ENCODE peak calls at places on chromosomes 4 and X, in nine cellular contexts. F, B, X, R, H, N, T, E and L are unnamed samples.

GRCh38 chr4:88457307-88458090 is 580 bp downstream of the HERC5 start:
- DNase-seq in X (peak), T (peak), R (peak), H (no peak), B (no peak), E (peak), F (peak), N (peak), L (peak)

GRCh38 chr4:189129044-189129443 is 811.6 kb upstream of the FRG1 start:
- DNase-seq in H (no peak), E (no peak), N (no peak), X (no peak), T (no peak), R (no peak), B (no peak), F (no peak), L (no peak)

GRCh38 chr4:184860018-184860530 is 34.3 kb upstream of the ACSL1 start:
- DNase-seq in R (no peak), H (no peak), B (no peak), F (no peak), X (no peak), T (no peak), N (no peak), E (no peak), L (no peak)

GRCh38 chr4:146709956-146710355 is 71.3 kb downstream of the POU4F2 start:
- DNase-seq in F (no peak), E (no peak), B (no peak), N (no peak), T (no peak), X (no peak), R (no peak), H (no peak), L (no peak)

GRCh38 chrX:113400193-113400704 is 559.6 kb upstream of the AMOT start:
- DNase-seq in N (no peak), E (no peak), X (no peak), R (no peak), T (no peak), F (peak), B (no peak), H (no peak), L (no peak)

GRCh38 chr4:110049951-110050925 is 137.6 kb downstream of the EGF start:
- DNase-seq in F (peak), N (peak), T (peak), R (no peak), H (no peak), E (peak), B (peak), X (no peak), L (no peak)

GRCh38 chr4:134533068-134533467 is 331.5 kb upstream of the PABPC4L start:
- DNase-seq in N (no peak), F (no peak), E (no peak), X (no peak), R (no peak), T (no peak), B (no peak), H (no peak), L (no peak)

GRCh38 chrX:110015027-110015426 is 12.1 kb downstream of the TMEM164 start:
- DNase-seq in E (no peak), B (no peak), R (no peak), X (no peak), T (no peak), F (no peak), N (no peak), H (no peak), L (no peak)

GRCh38 chr4:7052923-7053715 is 9.9 kb downstream of the TADA2B start:
- DNase-seq in F (no peak), B (no peak), H (peak), R (peak), T (no peak), E (no peak), X (no peak), N (no peak), L (peak)

GRCh38 chr4:8008391-8008790 is 68.7 kb upstream of the AFAP1 start:
- DNase-seq in B (no peak), N (no peak), H (no peak), X (no peak), F (no peak), R (no peak), T (no peak), E (no peak), L (no peak)

GRCh38 chrX:5568934-5569333 is 659.7 kb downstream of the NLGN4X start:
- DNase-seq in X (no peak), T (no peak), N (no peak), F (no peak), E (no peak), R (no peak), H (no peak), B (no peak), L (no peak)

GRCh38 chr4:156581693-156582092 is 389.9 kb downstream of the PDGFC start:
- DNase-seq in H (no peak), F (no peak), X (no peak), B (no peak), N (no peak), R (no peak), T (no peak), E (no peak), L (no peak)

GRCh38 chrX:133660356-133660755 is 245.1 kb upstream of the GPC4 start:
- DNase-seq in H (no peak), B (peak), R (no peak), X (no peak), F (no peak), N (no peak), E (no peak), T (no peak), L (no peak)

GRCh38 chr4:176475091-176475490 is 155.3 kb downstream of the SPCS3 start:
- DNase-seq in T (no peak), B (no peak), X (no peak), N (no peak), R (no peak), E (no peak), F (no peak), H (no peak), L (no peak)

GRCh38 chr4:6275898-6276563 is 6.4 kb downstream of the WFS1 start:
- DNase-seq in R (no peak), B (no peak), H (no peak), E (no peak), F (no peak), N (no peak), X (no peak), T (no peak), L (no peak)

GRCh38 chr4:127505203-127505602 is 127.6 kb upstream of the INTU start:
- DNase-seq in X (no peak), R (no peak), H (no peak), N (no peak), T (peak), F (no peak), E (no peak), B (peak), L (no peak)

GRCh38 chrX:123878177-123878576 is 18.3 kb downstream of the XIAP start:
- DNase-seq in T (no peak), X (no peak), R (no peak), N (no peak), E (no peak), B (peak), F (no peak), H (no peak), L (no peak)

GRCh38 chr4:8046925-8047541 is 107.4 kb upstream of the AFAP1 start:
- DNase-seq in T (no peak), N (no peak), R (no peak), F (no peak), H (no peak), B (no peak), X (no peak), E (no peak), L (no peak)

GRCh38 chr4:147118523-147118922 is 172.9 kb upstream of the TTC29 start:
- DNase-seq in B (peak), E (peak), R (no peak), N (peak), H (no peak), F (no peak), T (no peak), X (no peak), L (no peak)

GRCh38 chr4:37599092-37599800 is 86.9 kb downstream of the RELL1 start:
- DNase-seq in H (no peak), N (no peak), E (no peak), X (no peak), B (no peak), T (no peak), R (no peak), F (no peak), L (no peak)

GRCh38 chr4:134364928-134365327 is 163.3 kb upstream of the PABPC4L start:
- DNase-seq in T (no peak), N (no peak), X (no peak), B (no peak), E (no peak), F (no peak), R (no peak), H (no peak), L (no peak)

GRCh38 chrX:154730271-154730883 is 20.5 kb downstream of the GAB3 start:
- DNase-seq in B (peak), R (peak), E (peak), H (no peak), T (no peak), X (peak), F (no peak), N (no peak), L (peak)

GRCh38 chr4:138492178-138492577 is 250.0 kb upstream of the SLC7A11 start:
- DNase-seq in T (no peak), B (no peak), N (no peak), R (no peak), F (no peak), X (no peak), E (no peak), H (no peak), L (no peak)

GRCh38 chr4:48127231-48127881 is 6.7 kb downstream of the TXK start:
- DNase-seq in N (peak), E (no peak), T (no peak), F (no peak), R (no peak), X (no peak), B (no peak), H (no peak), L (no peak)
- TF ChIP-seq POLR2A in N (no peak), E (no peak), T (no peak), F (no peak), R (no peak), X (no peak), B (no peak), H (no peak), L (no peak)

GRCh38 chr4:14180983-14181601 is 553.6 kb upstream of the BOD1L1 start:
- DNase-seq in X (no peak), T (no peak), F (no peak), N (peak), E (no peak), B (peak), H (no peak), R (no peak), L (no peak)

GRCh38 chr4:14178421-14178820 is 550.9 kb upstream of the BOD1L1 start:
- DNase-seq in N (no peak), R (no peak), H (no peak), B (peak), T (no peak), X (no peak), F (no peak), E (no peak), L (no peak)

GRCh38 chr4:14180166-14180565 is 552.6 kb upstream of the BOD1L1 start:
- DNase-seq in B (no peak), E (no peak), T (no peak), X (no peak), R (no peak), F (no peak), H (no peak), N (no peak), L (no peak)

GRCh38 chr4:14177987-14178386 is 550.5 kb upstream of the BOD1L1 start:
- DNase-seq in R (no peak), X (no peak), B (no peak), N (no peak), F (no peak), T (no peak), E (no peak), H (no peak), L (no peak)

GRCh38 chr4:14176613-14177012 is 549.1 kb upstream of the BOD1L1 start:
- DNase-seq in T (no peak), E (no peak), X (no peak), H (no peak), F (no peak), R (no peak), B (peak), N (no peak), L (no peak)
- TF ChIP-seq POLR2A in T (no peak), E (no peak), X (no peak), H (no peak), F (no peak), R (no peak), B (no peak), N (no peak), L (no peak)

GRCh38 chrX:20248592-20249192 is 18.0 kb downstream of the RPS6KA3 start:
- DNase-seq in F (no peak), R (no peak), B (no peak), H (no peak), X (no peak), T (no peak), E (no peak), N (no peak), L (no peak)
- TF ChIP-seq POLR2A in F (no peak), R (no peak), B (no peak), H (no peak), X (no peak), T (no peak), E (no peak), N (no peak), L (no peak)

DNA sequence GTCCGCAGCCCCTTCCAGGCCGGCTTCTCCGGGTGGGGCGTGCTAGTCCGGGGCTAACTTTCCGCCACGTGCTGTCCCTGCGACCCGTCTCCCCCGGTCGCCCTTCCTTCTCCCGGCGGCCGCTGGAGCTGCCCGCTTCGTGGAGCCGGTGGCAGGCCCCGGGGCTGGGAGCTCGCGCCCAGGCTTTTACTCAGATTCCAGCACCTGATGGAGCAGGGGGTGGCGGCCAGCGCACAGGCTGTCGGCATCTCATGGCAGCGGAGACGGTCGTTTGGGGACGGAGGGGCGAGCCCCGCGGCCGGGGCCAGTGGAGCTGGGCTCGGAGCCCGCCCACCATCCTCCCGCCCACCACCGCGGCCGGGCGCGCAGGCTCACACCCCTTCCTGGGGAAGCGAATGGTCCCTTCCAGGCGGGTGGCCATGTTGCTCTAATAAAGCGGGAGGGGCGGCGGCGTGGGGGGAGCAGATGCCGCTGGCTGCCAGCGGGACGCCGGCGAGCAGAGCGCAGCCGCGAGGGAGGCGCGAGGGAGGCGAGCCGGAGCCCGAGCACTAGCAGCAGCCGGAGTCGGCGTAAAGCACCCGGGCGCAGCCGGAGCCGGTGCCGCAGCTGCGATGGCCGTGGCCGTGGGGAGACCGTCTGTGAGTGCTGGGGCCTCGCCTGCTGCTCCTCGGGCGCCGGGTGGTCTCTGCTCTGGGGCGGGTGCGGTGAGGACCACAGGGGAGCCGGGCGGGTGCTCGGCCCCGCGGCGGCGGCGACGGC is at the start of gene SEPTIN11:
- DNase-seq in R (peak), E (peak), X (peak), T (peak), F (peak), N (peak), H (peak), B (peak), L (peak)
- TF ChIP-seq POLR2A in R (peak), E (peak), X (peak), T (peak), F (peak), N (peak), H (peak), B (peak), L (peak)

GRCh38 chr4:53591372-53591892 is at the start of gene LNX1:
- DNase-seq in R (no peak), E (no peak), X (peak), T (no peak), H (no peak), F (peak), N (peak), B (no peak), L (peak)
- TF ChIP-seq POLR2A in R (no peak), E (peak), X (no peak), T (no peak), H (no peak), F (no peak), N (peak), B (no peak), L (peak)

GRCh38 chrX:152915541-152916241 is 17.8 kb downstream of the ZNF185 start:
- DNase-seq in R (no peak), X (no peak), H (no peak), N (no peak), B (peak), F (peak), T (no peak), E (peak), L (no peak)

GRCh38 chrX:152913354-152913753 is 15.5 kb downstream of the ZNF185 start:
- DNase-seq in H (no peak), N (no peak), E (no peak), T (no peak), F (no peak), X (no peak), R (no peak), B (no peak), L (no peak)

GRCh38 chrX:152912641-152913040 is 14.8 kb downstream of the ZNF185 start:
- DNase-seq in T (no peak), N (no peak), H (no peak), R (no peak), F (no peak), E (no peak), X (no peak), B (no peak), L (no peak)

GRCh38 chrX:152913915-152914314 is 16.0 kb downstream of the ZNF185 start:
- DNase-seq in H (no peak), T (no peak), X (no peak), E (no peak), N (no peak), B (no peak), R (no peak), F (no peak), L (no peak)

DNA sequence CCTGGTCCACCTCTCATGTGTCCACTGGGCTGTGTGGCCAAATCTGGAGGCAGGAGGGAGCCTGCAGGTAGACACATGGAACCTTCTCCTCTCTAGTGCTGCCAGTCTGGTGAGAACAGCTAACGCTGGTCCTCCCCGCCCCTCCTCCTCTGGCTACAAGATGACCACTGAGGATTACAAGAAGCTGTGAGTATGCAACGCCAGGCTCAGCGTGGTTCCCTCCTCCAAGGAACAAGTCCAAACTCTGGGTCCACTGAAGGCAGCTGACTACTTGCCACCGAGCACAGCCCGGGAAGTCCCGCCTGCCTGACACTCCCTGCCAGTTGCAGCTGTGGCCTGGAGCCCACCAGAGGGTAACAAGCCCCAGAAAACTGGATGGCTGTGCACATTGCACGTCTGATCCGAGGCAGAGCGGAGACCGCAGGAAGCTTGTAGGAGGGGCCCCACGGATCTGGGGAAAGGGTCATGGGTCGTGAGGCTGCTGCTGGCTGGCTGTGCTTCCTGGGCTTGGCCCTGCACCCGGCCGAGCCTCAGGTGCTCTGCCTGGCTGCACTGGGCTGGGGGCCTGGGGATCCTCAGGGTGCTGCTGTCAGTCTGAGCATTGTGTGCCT is 20.2 kb downstream of the ZNF185 start:
- DNase-seq in T (no peak), X (no peak), N (no peak), E (no peak), F (no peak), B (no peak), H (no peak), R (no peak), L (no peak)
- TF ChIP-seq POLR2A in T (no peak), X (no peak), N (no peak), E (no peak), F (no peak), B (no peak), H (no peak), R (no peak), L (no peak)

GRCh38 chr4:78938868-78939666 is at the start of gene PAQR3:
- DNase-seq in E (peak), F (peak), H (peak), R (peak), N (peak), X (peak), T (peak), B (peak), L (peak)
- TF ChIP-seq POLR2A in E (peak), F (peak), H (peak), R (peak), N (peak), X (peak), T (peak), B (peak), L (peak)

GRCh38 chrX:41085105-41085882 is at the start of gene USP9X:
- DNase-seq in R (peak), N (peak), T (peak), X (peak), E (peak), F (peak), B (peak), H (peak), L (peak)
- TF ChIP-seq POLR2A in R (peak), N (peak), T (peak), X (peak), E (peak), F (peak), B (peak), H (peak), L (peak)

GRCh38 chrX:101383679-101384078 is 2.3 kb downstream of the BTK start:
- DNase-seq in N (no peak), R (no peak), F (no peak), X (no peak), T (no peak), B (no peak), E (no peak), H (no peak), L (no peak)

GRCh38 chrX:101385026-101385684 is 836 bp downstream of the BTK start:
- DNase-seq in T (no peak), E (no peak), B (no peak), H (no peak), R (no peak), X (no peak), F (no peak), N (no peak), L (no peak)

GRCh38 chrX:101388604-101389003 is 2.2 kb upstream of the RPL36A start:
- DNase-seq in R (no peak), F (no peak), H (no peak), T (no peak), E (no peak), B (no peak), X (no peak), N (no peak), L (no peak)

GRCh38 chrX:101386542-101386885 is 523 bp upstream of the BTK start:
- DNase-seq in B (no peak), H (no peak), X (no peak), F (no peak), N (no peak), R (no peak), T (no peak), E (no peak), L (no peak)

DNA sequence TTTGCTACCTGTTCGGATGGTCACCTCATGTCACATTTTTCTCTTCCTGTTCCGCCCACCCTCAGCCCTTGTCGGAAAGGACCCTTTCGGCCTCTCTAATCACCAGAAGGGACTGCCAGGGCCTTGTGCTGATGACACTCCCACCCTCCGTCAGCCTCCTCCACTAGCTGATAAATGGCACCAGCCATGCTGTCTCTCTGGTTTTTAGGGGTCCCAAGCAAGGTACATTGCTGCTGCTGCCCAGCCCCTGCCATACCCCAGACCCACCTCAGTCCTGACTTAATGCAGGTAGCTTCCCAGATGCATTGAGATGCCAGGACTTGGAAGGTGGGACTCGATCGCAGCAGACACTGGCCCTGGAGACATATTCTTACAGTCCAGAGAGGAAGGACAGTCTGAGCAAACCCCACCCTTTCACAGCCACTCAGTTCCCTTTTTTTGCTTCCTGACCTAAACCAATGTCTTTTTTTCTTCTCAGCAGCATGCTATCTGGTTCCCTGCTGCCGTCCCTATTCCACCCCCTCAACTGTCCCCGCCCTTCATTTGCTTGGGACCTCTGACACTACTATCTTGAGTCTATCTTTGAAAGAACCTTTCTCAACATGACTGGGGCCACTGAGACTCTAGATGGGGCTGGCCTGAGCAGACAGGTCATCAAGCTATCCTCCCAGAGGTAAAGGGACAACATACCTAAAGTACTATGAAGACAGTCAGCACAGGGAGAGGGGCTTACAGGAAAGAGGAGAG is at the start of gene BTK:
- DNase-seq in H (no peak), B (no peak), E (no peak), F (no peak), N (no peak), T (no peak), R (no peak), X (no peak), L (no peak)
- TF ChIP-seq POLR2A in H (no peak), B (no peak), E (no peak), F (no peak), N (no peak), T (no peak), R (no peak), X (no peak), L (no peak)